ENCODE peak calls at places on chromosome 21, in nine cellular contexts. P, G, E, O, U, T, I, Y and N are unnamed samples.

GRCh38 chr21:16563795-16564194 is 834.0 kb downstream of the USP25 start:
- DNase-seq in P (no peak), G (peak), E (no peak), O (no peak), U (peak), T (no peak), I (no peak), Y (no peak), N (no peak)

GRCh38 chr21:41342035-41342434 is 19.8 kb upstream of the MX2 start:
- DNase-seq in P (no peak), G (no peak), E (no peak), O (no peak), U (no peak), T (no peak), I (no peak), Y (no peak), N (no peak)

GRCh38 chr21:42161401-42161956 is 57.5 kb upstream of the ABCG1 start:
- DNase-seq in P (no peak), G (no peak), E (no peak), O (no peak), U (no peak), T (no peak), I (no peak), Y (no peak), N (no peak)

GRCh38 chr21:46057710-46058241 is 40.1 kb upstream of the COL6A2 start:
- DNase-seq in P (no peak), G (no peak), E (no peak), O (no peak), U (no peak), T (no peak), I (no peak), Y (no peak), N (no peak)

GRCh38 chr21:27734146-27734545 is 767.3 kb upstream of the ADAMTS5 start:
- DNase-seq in P (no peak), G (no peak), E (no peak), O (peak), U (no peak), T (no peak), I (no peak), Y (no peak), N (no peak)

GRCh38 chr21:42554251-42554937 is 40.7 kb downstream of the SLC37A1 start:
- DNase-seq in P (no peak), G (no peak), E (no peak), O (no peak), U (no peak), T (no peak), I (no peak), Y (no peak), N (no peak)

GRCh38 chr21:37292041-37292440 is 24.9 kb upstream of the VPS26C start:
- DNase-seq in P (no peak), G (no peak), E (no peak), O (no peak), U (no peak), T (no peak), I (no peak), Y (no peak), N (no peak)

GRCh38 chr21:42461185-42461520 is 34.9 kb downstream of the RSPH1 start:
- DNase-seq in P (no peak), G (no peak), E (peak), O (no peak), U (no peak), T (no peak), I (no peak), Y (no peak), N (no peak)

GRCh38 chr21:35782667-35783066 is 277.7 kb downstream of the SETD4 start:
- DNase-seq in P (no peak), G (no peak), E (no peak), O (no peak), U (no peak), T (no peak), I (no peak), Y (no peak), N (no peak)

GRCh38 chr21:33541105-33541711 is 709 bp downstream of the GART start:
- DNase-seq in P (no peak), G (no peak), E (no peak), O (no peak), U (peak), T (no peak), I (no peak), Y (peak), N (peak)

GRCh38 chr21:31366825-31367224 is 22.8 kb upstream of the TIAM1 start:
- DNase-seq in P (no peak), G (peak), E (no peak), O (no peak), U (no peak), T (no peak), I (no peak), Y (peak), N (no peak)

GRCh38 chr21:44533121-44533890 is 6.7 kb downstream of the KRTAP10-1 start:
- DNase-seq in P (no peak), G (no peak), E (no peak), O (no peak), U (no peak), T (no peak), I (no peak), Y (no peak), N (no peak)